ENCODE peak calls at places on chromosomes 4 and X, in eight cellular contexts. One of them, this sample, is unnamed.
A peak's percentile ranks its signal among the peaks of the same experiment; 100 is the strongest.

GRCh38 chr4:185112104-185112503 is 31.0 kb upstream of the SLC25A4 start:
- DNase-seq in endothelial cell of umbilical vein: peak; percentile 95
- DNase-seq in HCT116: peak; percentile 97
- DNase-seq in neuronal stem cell: no peak
- DNase-seq in neural progenitor cell: no peak
- DNase-seq in GM12878: no peak
- DNase-seq in OCI-LY7: no peak
- DNase-seq in PC-3: peak; percentile 90
- DNase-seq in this sample: no peak

GRCh38 chr4:152935138-152935537 is 985 bp upstream of the FHDC1 start:
- DNase-seq in endothelial cell of umbilical vein: no peak
- DNase-seq in HCT116: peak; percentile 16
- DNase-seq in neuronal stem cell: peak; percentile 35
- DNase-seq in neural progenitor cell: peak; percentile 76
- DNase-seq in GM12878: no peak
- DNase-seq in OCI-LY7: no peak
- DNase-seq in PC-3: peak; percentile 32
- DNase-seq in this sample: peak; percentile 86

GRCh38 chr4:43048570-43048969 is 156.1 kb downstream of the GRXCR1 start:
- DNase-seq in endothelial cell of umbilical vein: no peak
- DNase-seq in HCT116: no peak
- DNase-seq in neuronal stem cell: no peak
- DNase-seq in neural progenitor cell: no peak
- DNase-seq in GM12878: no peak
- DNase-seq in OCI-LY7: peak; percentile 1
- DNase-seq in PC-3: peak; percentile 15
- DNase-seq in this sample: peak; percentile 68

GRCh38 chr4:126583509-126583908 is 1049.2 kb upstream of the INTU start:
- DNase-seq in endothelial cell of umbilical vein: peak; percentile 6
- DNase-seq in HCT116: peak; percentile 26
- DNase-seq in neuronal stem cell: no peak
- DNase-seq in neural progenitor cell: peak; percentile 71
- DNase-seq in GM12878: no peak
- DNase-seq in OCI-LY7: no peak
- DNase-seq in PC-3: peak; percentile 20
- DNase-seq in this sample: peak; percentile 64

GRCh38 chr4:10981611-10982010 is 297.0 kb upstream of the CLNK start:
- DNase-seq in endothelial cell of umbilical vein: no peak
- DNase-seq in HCT116: no peak
- DNase-seq in neuronal stem cell: no peak
- DNase-seq in neural progenitor cell: no peak
- DNase-seq in GM12878: no peak
- DNase-seq in OCI-LY7: no peak
- DNase-seq in PC-3: no peak
- DNase-seq in this sample: peak; percentile 28

GRCh38 chr4:25857403-25857802 is 5.4 kb downstream of the SEL1L3 start:
- DNase-seq in endothelial cell of umbilical vein: no peak
- DNase-seq in HCT116: no peak
- DNase-seq in neuronal stem cell: no peak
- DNase-seq in neural progenitor cell: no peak
- DNase-seq in GM12878: no peak
- DNase-seq in OCI-LY7: peak; percentile 51
- DNase-seq in PC-3: no peak
- DNase-seq in this sample: peak; percentile 24

GRCh38 chr4:150244600-150244999 is 166.4 kb downstream of the DCLK2 start:
- DNase-seq in endothelial cell of umbilical vein: no peak
- DNase-seq in HCT116: no peak
- DNase-seq in neuronal stem cell: no peak
- DNase-seq in neural progenitor cell: no peak
- DNase-seq in GM12878: no peak
- DNase-seq in OCI-LY7: no peak
- DNase-seq in PC-3: peak; percentile 52
- DNase-seq in this sample: peak; percentile 23

GRCh38 chr4:48194986-48195773 is 61.1 kb upstream of the TXK start:
- DNase-seq in endothelial cell of umbilical vein: peak; percentile 72
- DNase-seq in HCT116: no peak
- DNase-seq in neuronal stem cell: no peak
- DNase-seq in neural progenitor cell: no peak
- DNase-seq in GM12878: no peak
- DNase-seq in OCI-LY7: no peak
- DNase-seq in PC-3: no peak
- DNase-seq in this sample: no peak

GRCh38 chrX:129772796-129773431 is 6.8 kb upstream of the SASH3 start:
- DNase-seq in endothelial cell of umbilical vein: no peak
- DNase-seq in HCT116: no peak
- DNase-seq in neuronal stem cell: no peak
- DNase-seq in neural progenitor cell: no peak
- DNase-seq in GM12878: peak; percentile 91
- DNase-seq in OCI-LY7: peak; percentile 92
- DNase-seq in PC-3: no peak
- DNase-seq in this sample: peak; percentile 32

GRCh38 chr4:22476011-22476410 is 39.9 kb downstream of the ADGRA3 start:
- DNase-seq in endothelial cell of umbilical vein: no peak
- DNase-seq in HCT116: no peak
- DNase-seq in neuronal stem cell: no peak
- DNase-seq in neural progenitor cell: no peak
- DNase-seq in GM12878: no peak
- DNase-seq in OCI-LY7: no peak
- DNase-seq in PC-3: no peak
- DNase-seq in this sample: no peak

GRCh38 chr4:173528378-173529321 is 1.4 kb downstream of the HAND2 start:
- DNase-seq in endothelial cell of umbilical vein: no peak
- DNase-seq in HCT116: no peak
- DNase-seq in neuronal stem cell: peak; percentile 45
- DNase-seq in neural progenitor cell: peak; percentile 66
- DNase-seq in GM12878: no peak
- DNase-seq in OCI-LY7: no peak
- DNase-seq in PC-3: no peak
- DNase-seq in this sample: peak; percentile 75
- H3K4me3 ChIP-seq in endothelial cell of umbilical vein: no peak overlapping the region
- H3K4me3 ChIP-seq in HCT116: no peak overlapping the region
- H3K4me3 ChIP-seq in neuronal stem cell: peak overlapping the region; percentile 52
- H3K4me3 ChIP-seq in neural progenitor cell: peak overlapping the region; percentile 39
- H3K4me3 ChIP-seq in GM12878: no peak overlapping the region
- H3K4me3 ChIP-seq in OCI-LY7: no peak overlapping the region
- H3K4me3 ChIP-seq in PC-3: no peak overlapping the region
- H3K4me3 ChIP-seq in this sample: peak overlapping the region; percentile 53

GRCh38 chr4:41678086-41678485 is 70.4 kb downstream of the PHOX2B start:
- DNase-seq in endothelial cell of umbilical vein: no peak
- DNase-seq in HCT116: no peak
- DNase-seq in neuronal stem cell: no peak
- DNase-seq in neural progenitor cell: no peak
- DNase-seq in GM12878: no peak
- DNase-seq in OCI-LY7: no peak
- DNase-seq in PC-3: no peak
- DNase-seq in this sample: no peak
- H2AFZ ChIP-seq in endothelial cell of umbilical vein: no peak overlapping the region
- H2AFZ ChIP-seq in HCT116: no peak overlapping the region
- H2AFZ ChIP-seq in neuronal stem cell: no peak overlapping the region
- H2AFZ ChIP-seq in neural progenitor cell: no peak overlapping the region
- H2AFZ ChIP-seq in GM12878: no peak overlapping the region
- H2AFZ ChIP-seq in OCI-LY7: no peak overlapping the region
- H2AFZ ChIP-seq in PC-3: no peak overlapping the region
- H2AFZ ChIP-seq in this sample: no peak overlapping the region

GRCh38 chr4:148443550-148444295 is 1.5 kb upstream of the NR3C2 start:
- DNase-seq in endothelial cell of umbilical vein: peak; percentile 45
- DNase-seq in HCT116: no peak
- DNase-seq in neuronal stem cell: peak; percentile 29
- DNase-seq in neural progenitor cell: peak; percentile 56
- DNase-seq in GM12878: no peak
- DNase-seq in OCI-LY7: peak; percentile 11
- DNase-seq in PC-3: peak; percentile 5
- DNase-seq in this sample: peak; percentile 28

GRCh38 chr4:148445903-148446261 is 3.7 kb upstream of the NR3C2 start:
- DNase-seq in endothelial cell of umbilical vein: no peak
- DNase-seq in HCT116: no peak
- DNase-seq in neuronal stem cell: peak; percentile 27
- DNase-seq in neural progenitor cell: peak; percentile 64
- DNase-seq in GM12878: no peak
- DNase-seq in OCI-LY7: no peak
- DNase-seq in PC-3: no peak
- DNase-seq in this sample: peak; percentile 13

GRCh38 chr4:148444296-148445070 is 2.3 kb upstream of the NR3C2 start:
- DNase-seq in endothelial cell of umbilical vein: peak; percentile 51
- DNase-seq in HCT116: no peak
- DNase-seq in neuronal stem cell: peak; percentile 48
- DNase-seq in neural progenitor cell: peak; percentile 70
- DNase-seq in GM12878: no peak
- DNase-seq in OCI-LY7: peak; percentile 14
- DNase-seq in PC-3: peak; percentile 22
- DNase-seq in this sample: peak; percentile 71

GRCh38 chr4:148442830-148443549 is 776 bp upstream of the NR3C2 start:
- DNase-seq in endothelial cell of umbilical vein: peak; percentile 48
- DNase-seq in HCT116: no peak
- DNase-seq in neuronal stem cell: no peak
- DNase-seq in neural progenitor cell: no peak
- DNase-seq in GM12878: no peak
- DNase-seq in OCI-LY7: peak; percentile 7
- DNase-seq in PC-3: no peak
- DNase-seq in this sample: no peak

GRCh38 chr4:148445071-148445902 is 3.1 kb upstream of the NR3C2 start:
- DNase-seq in endothelial cell of umbilical vein: peak; percentile 71
- DNase-seq in HCT116: no peak
- DNase-seq in neuronal stem cell: peak; percentile 70
- DNase-seq in neural progenitor cell: peak; percentile 85
- DNase-seq in GM12878: no peak
- DNase-seq in OCI-LY7: peak; percentile 53
- DNase-seq in PC-3: peak; percentile 33
- DNase-seq in this sample: peak; percentile 74
- H3K27ac ChIP-seq in endothelial cell of umbilical vein: peak overlapping the region; percentile 57
- H3K27ac ChIP-seq in HCT116: no peak overlapping the region
- H3K27ac ChIP-seq in neuronal stem cell: no peak overlapping the region
- H3K27ac ChIP-seq in neural progenitor cell: no peak overlapping the region
- H3K27ac ChIP-seq in GM12878: no peak overlapping the region
- H3K27ac ChIP-seq in OCI-LY7: no peak overlapping the region
- H3K27ac ChIP-seq in PC-3: no peak overlapping the region
- H3K27ac ChIP-seq in this sample: no peak overlapping the region

GRCh38 chr4:8198206-8198905 is 734 bp upstream of the SH3TC1 start:
- DNase-seq in endothelial cell of umbilical vein: peak; percentile 26
- DNase-seq in HCT116: no peak
- DNase-seq in neuronal stem cell: no peak
- DNase-seq in neural progenitor cell: no peak
- DNase-seq in GM12878: peak; percentile 30
- DNase-seq in OCI-LY7: no peak
- DNase-seq in PC-3: no peak
- DNase-seq in this sample: no peak
- H3K4me3 ChIP-seq in endothelial cell of umbilical vein: no peak overlapping the region
- H3K4me3 ChIP-seq in HCT116: no peak overlapping the region
- H3K4me3 ChIP-seq in neuronal stem cell: peak overlapping the region; percentile 5
- H3K4me3 ChIP-seq in neural progenitor cell: no peak overlapping the region
- H3K4me3 ChIP-seq in GM12878: no peak overlapping the region
- H3K4me3 ChIP-seq in OCI-LY7: peak overlapping the region; percentile 67
- H3K4me3 ChIP-seq in PC-3: peak overlapping the region; percentile 69
- H3K4me3 ChIP-seq in this sample: no peak overlapping the region

GRCh38 chr4:175805863-175806262 is 6.2 kb downstream of the GPM6A start:
- DNase-seq in endothelial cell of umbilical vein: no peak
- DNase-seq in HCT116: no peak
- DNase-seq in neuronal stem cell: no peak
- DNase-seq in neural progenitor cell: no peak
- DNase-seq in GM12878: no peak
- DNase-seq in OCI-LY7: no peak
- DNase-seq in PC-3: no peak
- DNase-seq in this sample: no peak
- H2AFZ ChIP-seq in endothelial cell of umbilical vein: no peak overlapping the region
- H2AFZ ChIP-seq in HCT116: no peak overlapping the region
- H2AFZ ChIP-seq in neuronal stem cell: no peak overlapping the region
- H2AFZ ChIP-seq in neural progenitor cell: no peak overlapping the region
- H2AFZ ChIP-seq in GM12878: no peak overlapping the region
- H2AFZ ChIP-seq in OCI-LY7: no peak overlapping the region
- H2AFZ ChIP-seq in PC-3: no peak overlapping the region
- H2AFZ ChIP-seq in this sample: no peak overlapping the region

DNA sequence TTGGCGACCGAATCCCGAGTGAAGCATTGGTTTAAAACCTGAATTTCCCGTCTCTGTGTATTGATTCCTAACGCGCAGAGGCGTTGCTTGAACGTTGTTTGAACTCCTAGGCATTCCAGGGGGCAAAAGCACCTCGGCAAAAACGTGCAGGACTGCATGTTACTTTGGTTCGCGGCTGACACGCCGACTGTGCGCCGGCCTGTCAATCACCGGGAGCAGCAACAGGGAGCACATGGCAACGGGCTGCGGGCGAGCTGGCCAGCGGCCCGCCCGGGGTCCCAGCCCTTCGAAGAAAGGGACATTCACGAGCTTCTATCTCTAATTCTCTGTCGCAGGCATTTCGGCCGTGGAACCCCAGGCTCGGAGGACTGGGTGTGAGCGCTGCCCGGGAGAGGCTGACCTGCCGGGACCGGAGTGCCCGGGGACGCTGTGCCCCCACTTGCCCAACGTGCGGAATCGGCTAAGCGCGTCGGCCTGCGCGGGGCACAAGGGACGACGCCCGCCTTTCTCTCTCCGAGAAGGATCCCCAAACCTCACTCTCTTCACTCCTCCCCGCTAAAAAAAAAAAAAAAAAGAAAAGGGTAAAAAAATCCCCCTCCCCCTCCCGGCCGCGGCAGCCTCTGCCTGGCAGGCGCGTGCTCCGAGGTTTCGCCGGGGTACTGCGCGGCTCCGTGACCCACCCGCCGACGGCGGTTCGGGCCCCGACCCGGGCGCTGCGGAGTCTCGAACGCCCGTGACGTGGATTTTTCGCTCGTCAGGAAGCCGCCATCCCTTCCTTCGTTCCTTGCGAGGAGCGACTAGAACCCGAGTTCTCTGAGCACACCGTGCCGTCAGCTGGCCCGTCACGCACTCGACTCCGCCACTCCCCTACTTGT is 918 bp downstream of the SPRY1 start:
- DNase-seq in endothelial cell of umbilical vein: peak; percentile 73
- DNase-seq in HCT116: peak; percentile 47
- DNase-seq in neuronal stem cell: peak; percentile 71
- DNase-seq in neural progenitor cell: peak; percentile 88
- DNase-seq in GM12878: no peak
- DNase-seq in OCI-LY7: peak; percentile 30
- DNase-seq in PC-3: peak; percentile 68
- DNase-seq in this sample: peak; percentile 83
- H3K27ac ChIP-seq in endothelial cell of umbilical vein: peak overlapping the region; percentile 53
- H3K27ac ChIP-seq in HCT116: peak overlapping the region; percentile 50
- H3K27ac ChIP-seq in neuronal stem cell: peak overlapping the region; percentile 72
- H3K27ac ChIP-seq in neural progenitor cell: peak overlapping the region; percentile 31
- H3K27ac ChIP-seq in GM12878: no peak overlapping the region
- H3K27ac ChIP-seq in OCI-LY7: no peak overlapping the region
- H3K27ac ChIP-seq in PC-3: peak overlapping the region; percentile 72
- H3K27ac ChIP-seq in this sample: peak overlapping the region; percentile 55

GRCh38 chrX:56733459-56734046 is 4.5 kb downstream of the NBDY start:
- DNase-seq in endothelial cell of umbilical vein: peak; percentile 51
- DNase-seq in HCT116: no peak
- DNase-seq in neuronal stem cell: no peak
- DNase-seq in neural progenitor cell: peak; percentile 73
- DNase-seq in GM12878: no peak
- DNase-seq in OCI-LY7: peak; percentile 54
- DNase-seq in PC-3: peak; percentile 78
- DNase-seq in this sample: peak; percentile 73
- H3K4me3 ChIP-seq in endothelial cell of umbilical vein: no peak overlapping the region
- H3K4me3 ChIP-seq in HCT116: no peak overlapping the region
- H3K4me3 ChIP-seq in neuronal stem cell: no peak overlapping the region
- H3K4me3 ChIP-seq in neural progenitor cell: no peak overlapping the region
- H3K4me3 ChIP-seq in GM12878: no peak overlapping the region
- H3K4me3 ChIP-seq in OCI-LY7: no peak overlapping the region
- H3K4me3 ChIP-seq in PC-3: no peak overlapping the region
- H3K4me3 ChIP-seq in this sample: no peak overlapping the region

This sample was measured in GM23338.